ENCODE peak calls at places on chromosome 9, in five cellular contexts. D is psoas muscle, C is mesenchymal stem cell, E is mammary epithelial cell, G is tibial artery. H is an unnamed sample. For H3K4me1, the result is how much of the 10 kb centered on the place peaks cover.

GRCh38 chr9:81396528-81396927 is 292.8 kb downstream of the TLE1 start:
- DNase-seq in D (no peak), C (peak), E (no peak), G (no peak), H (no peak)

GRCh38 chr9:106980551-106981101 is 117.7 kb downstream of the ZNF462 start:
- DNase-seq in D (no peak), C (no peak), E (no peak), G (no peak), H (no peak)

GRCh38 chr9:37449877-37450632 is 15.2 kb downstream of the ZBTB5 start:
- DNase-seq in D (no peak), C (no peak), E (no peak), G (no peak), H (no peak)

GRCh38 chr9:37574241-37574721 is 1.9 kb downstream of the FBXO10 start:
- DNase-seq in D (no peak), C (peak), E (no peak), G (no peak), H (no peak)

GRCh38 chr9:107548298-107549142 is 59.0 kb upstream of the KLF4 start:
- DNase-seq in D (peak), C (peak), E (peak), G (peak), H (peak)

GRCh38 chr9:137705906-137706305 is 87.1 kb downstream of the EHMT1 start:
- DNase-seq in D (no peak), C (no peak), E (no peak), G (no peak), H (no peak)

GRCh38 chr9:79610019-79610760 is 38.4 kb downstream of the TLE4 start:
- DNase-seq in D (no peak), C (peak), E (no peak), G (no peak), H (no peak)

GRCh38 chr9:2907401-2907800 is 63.5 kb upstream of the PUM3 start:
- DNase-seq in D (no peak), C (no peak), E (no peak), G (no peak), H (no peak)

GRCh38 chr9:28136113-28136512 is 562.8 kb upstream of the C9orf72 start:
- DNase-seq in D (no peak), C (no peak), E (no peak), G (no peak), H (no peak)

GRCh38 chr9:36937346-36937745 is 96.7 kb downstream of the PAX5 start:
- DNase-seq in D (no peak), C (no peak), E (no peak), G (no peak), H (peak)

GRCh38 chr9:121367651-121368510 is 2.2 kb downstream of the STOM start:
- DNase-seq in D (no peak), C (peak), E (no peak), G (no peak), H (no peak)

GRCh38 chr9:136456257-136456656 is 16.6 kb upstream of the INPP5E start:
- DNase-seq in D (no peak), C (no peak), E (no peak), G (no peak), H (no peak)

GRCh38 chr9:114592356-114592755 is 4.8 kb downstream of the ATP6V1G1 start:
- DNase-seq in D (no peak), C (peak), E (peak), G (no peak), H (peak)

GRCh38 chr9:97504381-97505216 is 3.1 kb downstream of the TMOD1 start:
- DNase-seq in D (no peak), C (peak), E (no peak), G (no peak), H (no peak)

GRCh38 chr9:97505845-97506244 is 4.4 kb downstream of the TMOD1 start:
- DNase-seq in D (no peak), C (no peak), E (no peak), G (no peak), H (no peak)

GRCh38 chr9:97506787-97507186 is 5.3 kb downstream of the TMOD1 start:
- DNase-seq in D (no peak), C (no peak), E (no peak), G (no peak), H (no peak)

GRCh38 chr9:97507585-97507984 is 6.1 kb downstream of the TMOD1 start:
- DNase-seq in D (no peak), C (no peak), E (no peak), G (no peak), H (no peak)

GRCh38 chr9:97506264-97506663 is 4.8 kb downstream of the TMOD1 start:
- DNase-seq in D (no peak), C (no peak), E (no peak), G (no peak), H (no peak)
- H3K4me1 ChIP-seq in D (half or more), C (under half), E (under half), G (under half), H (under half)

GRCh38 chr9:95095619-95096355 is 221.7 kb downstream of the FANCC start:
- DNase-seq in D (no peak), C (no peak), E (no peak), G (no peak), H (no peak)
- H3K4me1 ChIP-seq in D (half or more), C (half or more), E (under half), G (half or more), H (under half)

DNA sequence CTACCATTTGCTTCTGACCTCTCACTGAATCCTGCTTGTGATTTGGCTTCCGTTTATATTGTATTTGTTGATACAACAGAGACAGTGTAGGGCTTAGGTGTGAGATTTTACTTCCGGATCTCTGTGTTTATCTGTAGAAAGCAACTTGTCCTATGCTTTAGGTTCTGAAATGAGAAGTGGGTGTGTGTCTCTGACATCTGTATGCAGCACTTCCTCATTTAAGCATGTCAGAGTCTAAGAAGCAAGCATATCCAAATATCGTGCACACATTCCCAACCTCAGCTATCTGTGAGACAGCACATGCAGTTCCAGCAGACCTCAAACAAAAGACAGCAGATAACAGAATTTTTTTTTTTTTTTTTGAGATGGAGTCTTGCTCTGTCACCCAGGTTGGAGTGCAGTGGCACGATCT is 16.3 kb downstream of the KLF9 start:
- DNase-seq in D (no peak), C (peak), E (no peak), G (no peak), H (no peak)
- H3K4me1 ChIP-seq in D (half or more), C (under half), E (under half), G (half or more), H (half or more)

DNA sequence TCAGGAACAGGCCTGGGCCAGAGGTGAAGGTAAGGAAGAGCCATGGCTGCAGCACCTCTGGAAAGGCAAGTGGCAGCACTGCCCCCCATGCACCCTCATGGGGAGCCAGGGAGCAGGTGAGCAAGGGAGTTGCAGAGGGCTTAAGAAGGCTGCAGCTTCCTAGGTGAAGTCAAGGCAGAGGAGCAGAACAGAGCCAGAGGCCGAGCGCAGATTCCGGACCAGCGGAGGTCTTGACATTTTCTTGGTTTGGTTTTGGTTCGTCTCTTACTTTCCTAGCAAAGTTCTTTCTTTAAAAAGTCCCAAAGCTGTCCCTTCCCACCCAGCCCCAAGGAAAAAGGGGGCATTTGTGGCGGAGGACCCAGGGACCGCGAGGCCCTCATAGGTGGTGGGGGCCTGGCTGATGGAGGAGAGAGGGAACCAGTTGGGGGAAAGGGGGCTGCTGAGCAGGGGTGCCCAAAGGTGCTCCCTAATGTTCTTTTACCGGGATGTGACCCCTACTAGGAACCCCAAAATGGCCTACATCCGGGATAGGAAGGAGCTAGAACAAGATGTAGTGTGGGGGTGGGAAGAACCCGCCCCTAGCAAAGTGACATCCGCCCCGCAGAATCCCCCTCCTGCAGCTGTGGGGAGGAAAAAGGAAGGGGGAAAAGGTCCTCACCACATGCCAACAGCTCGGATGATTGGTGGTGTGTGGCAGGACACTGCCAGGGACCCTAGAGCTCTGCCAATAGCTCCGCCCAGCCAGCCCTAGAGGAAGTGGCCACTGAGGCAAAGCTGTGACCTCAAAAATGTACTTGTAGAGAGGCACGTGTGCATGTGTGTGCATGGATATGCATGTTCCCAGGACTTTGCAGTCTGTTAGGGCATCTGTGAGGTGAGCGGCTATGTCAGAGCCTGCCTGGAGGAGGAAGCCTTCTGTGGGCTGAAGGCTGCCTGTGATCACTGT is 914 bp upstream of the CD72 start:
- DNase-seq in D (no peak), C (no peak), E (no peak), G (no peak), H (peak)
- H3K4me1 ChIP-seq in D (under half), C (under half), E (under half), G (under half), H (under half)

GRCh38 chr9:127554966-127555829 is 56.9 kb upstream of the STXBP1 start:
- DNase-seq in D (no peak), C (peak), E (no peak), G (no peak), H (no peak)
- H3K4me1 ChIP-seq in D (under half), C (half or more), E (half or more), G (half or more), H (half or more)

GRCh38 chr9:131707050-131707449 is 32.8 kb downstream of the RAPGEF1 start:
- DNase-seq in D (no peak), C (no peak), E (no peak), G (no peak), H (no peak)

GRCh38 chr9:131706608-131706970 is 33.3 kb downstream of the RAPGEF1 start:
- DNase-seq in D (no peak), C (no peak), E (no peak), G (no peak), H (no peak)

GRCh38 chr9:131709741-131710499 is 30.0 kb downstream of the RAPGEF1 start:
- DNase-seq in D (no peak), C (no peak), E (peak), G (no peak), H (no peak)

GRCh38 chr9:131708613-131709002 is 31.3 kb downstream of the RAPGEF1 start:
- DNase-seq in D (no peak), C (no peak), E (no peak), G (no peak), H (no peak)

DNA sequence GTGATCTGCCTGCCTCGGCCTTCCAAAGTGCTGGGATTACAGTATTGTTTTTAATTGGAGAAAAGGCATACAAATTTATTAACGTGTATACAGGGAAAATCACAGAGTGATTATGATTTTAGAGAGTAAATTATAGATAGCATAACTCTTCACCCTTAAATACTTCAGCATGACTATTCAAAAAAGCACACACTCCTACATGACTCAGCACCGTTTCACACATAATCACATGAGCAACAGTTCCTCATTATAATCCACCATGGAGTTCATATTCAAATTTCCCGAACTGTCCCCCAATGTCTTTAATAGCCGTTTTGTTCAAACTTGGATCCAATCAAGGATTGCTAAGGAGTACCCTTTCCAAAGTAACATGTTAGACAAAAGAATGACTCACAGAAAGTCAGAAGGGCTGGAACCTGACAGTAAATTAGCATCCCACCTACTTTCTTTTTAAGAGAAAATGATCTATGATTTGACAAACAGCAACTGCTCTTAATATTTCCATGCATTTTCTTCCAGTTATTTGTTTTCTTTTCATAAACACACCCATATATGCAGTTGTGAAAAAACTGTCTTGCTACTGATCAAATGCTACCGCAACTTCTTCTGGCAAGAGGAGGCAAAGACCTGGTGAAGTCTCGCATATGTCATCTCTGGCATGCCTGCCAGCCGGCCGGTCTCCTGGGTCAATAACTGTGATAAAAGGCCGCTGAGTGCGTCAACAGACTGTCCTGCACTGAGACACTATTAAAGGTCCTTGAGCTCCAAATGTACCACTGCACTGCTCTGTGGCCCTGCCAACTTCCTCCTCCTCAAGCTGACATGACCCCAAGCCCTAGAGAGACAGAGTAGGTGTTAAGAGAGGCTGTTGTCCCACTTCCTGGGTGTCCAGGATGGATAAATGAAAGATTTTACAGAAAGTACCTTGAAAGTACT is 31.9 kb downstream of the RAPGEF1 start:
- DNase-seq in D (peak), C (peak), E (peak), G (peak), H (peak)
- H3K4me1 ChIP-seq in D (half or more), C (under half), E (half or more), G (half or more), H (half or more)

DNA sequence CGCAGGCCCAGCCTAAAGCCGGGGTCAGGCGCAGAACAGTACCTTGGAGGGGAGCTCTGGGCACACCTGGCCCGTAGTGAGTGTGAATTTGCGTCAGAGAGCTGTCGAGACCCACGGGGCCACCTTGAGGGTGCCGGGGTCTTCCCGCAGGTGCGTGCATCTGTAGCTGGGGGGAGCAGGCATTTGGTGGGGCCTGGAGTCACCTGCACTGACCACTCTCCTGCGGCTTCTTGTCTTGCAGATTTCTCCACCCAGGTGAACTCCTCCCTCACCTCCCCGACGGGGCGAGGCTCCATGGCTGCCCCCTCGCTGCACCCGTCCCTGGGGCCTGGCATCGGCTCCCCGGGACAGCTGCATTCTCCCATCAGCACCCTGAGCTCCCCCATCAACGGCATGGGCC is 75.1 kb downstream of the RXRA start:
- DNase-seq in D (no peak), C (no peak), E (no peak), G (no peak), H (no peak)
- H3K4me1 ChIP-seq in D (half or more), C (half or more), E (under half), G (half or more), H (half or more)

DNA sequence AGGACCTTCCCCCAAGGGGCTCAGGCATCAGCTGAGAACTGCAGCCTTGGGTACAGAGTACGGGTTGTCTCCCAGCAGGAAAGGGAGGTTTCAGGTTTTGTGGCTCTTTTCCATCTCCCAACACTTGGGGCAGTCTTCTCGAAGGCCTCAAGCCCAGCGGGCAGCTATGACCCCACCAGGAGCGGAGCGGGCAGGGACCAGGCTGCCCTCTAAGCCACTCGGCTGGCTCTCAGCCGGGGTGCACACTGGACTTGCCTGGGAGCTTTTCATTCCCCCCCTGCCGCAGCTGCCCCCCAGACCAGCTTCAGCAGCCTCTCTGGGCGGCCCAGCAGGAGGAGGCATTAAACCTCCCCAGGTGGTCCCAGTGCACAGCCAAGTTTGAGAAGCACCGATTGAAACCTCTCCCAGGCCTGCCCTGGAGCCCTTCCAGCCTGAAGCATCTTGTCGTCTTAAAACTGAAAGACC is 20.8 kb downstream of the NTNG2 start:
- DNase-seq in D (no peak), C (no peak), E (no peak), G (no peak), H (peak)
- H3K4me1 ChIP-seq in D (under half), C (under half), E (under half), G (under half), H (under half)